ENCODE peak calls at places on chromosomes 1 and 21, in seven cellular contexts. T, R, D, O, J, K and U are unnamed samples.

GRCh38 chr1:7261490-7261889 is 476.2 kb downstream of the CAMTA1 start:
- DNase-seq in T (no peak), K (no peak), R (no peak), O (no peak), J (no peak), D (no peak), U (no peak)

GRCh38 chr1:175865041-175865766 is 121.8 kb upstream of the TNR start:
- DNase-seq in O (no peak), R (no peak), K (no peak), J (no peak), D (no peak), T (no peak), U (no peak)

GRCh38 chr1:115012006-115012405 is 17.6 kb upstream of the TSHB start:
- DNase-seq in K (no peak), O (no peak), R (no peak), J (no peak), D (no peak), T (no peak), U (no peak)

GRCh38 chr1:76298399-76298798 is 223.9 kb downstream of the ST6GALNAC3 start:
- DNase-seq in K (no peak), J (no peak), T (no peak), D (no peak), O (no peak), R (peak; percentile 34), U (no peak)

GRCh38 chr1:56335394-56335793 is 244.0 kb downstream of the PLPP3 start:
- DNase-seq in O (no peak), D (no peak), T (no peak), R (no peak), J (no peak), K (no peak), U (no peak)

GRCh38 chr1:201597551-201598230 is 58.8 kb downstream of the NAV1 start:
- DNase-seq in R (no peak), J (peak; percentile 87), D (no peak), K (peak; percentile 95), T (no peak), O (no peak), U (no peak)

GRCh38 chr1:231315887-231316286 is 21.8 kb downstream of the EXOC8 start:
- DNase-seq in K (peak; percentile 44), J (peak; percentile 17), T (no peak), D (peak; percentile 65), R (peak; percentile 56), O (no peak), U (no peak)

GRCh38 chr21:36708512-36709029 is 9.7 kb downstream of the SIM2 start:
- DNase-seq in K (peak; percentile 24), J (no peak), R (no peak), T (no peak), D (no peak), O (no peak), U (no peak)

GRCh38 chr21:25080161-25080560 is 527.1 kb downstream of the MRPL39 start:
- DNase-seq in R (no peak), K (no peak), O (no peak), J (no peak), D (no peak), T (no peak), U (no peak)

GRCh38 chr1:27257155-27257554 is 22.7 kb downstream of the WDTC1 start:
- DNase-seq in T (no peak), K (no peak), D (peak; percentile 39), R (no peak), J (no peak), O (no peak), U (no peak)

GRCh38 chr1:89922911-89923310 is 72.0 kb upstream of the ZNF326 start:
- DNase-seq in K (no peak), D (no peak), J (no peak), T (no peak), R (no peak), O (no peak), U (no peak)

GRCh38 chr1:181664543-181664942 is 181.2 kb downstream of the CACNA1E start:
- DNase-seq in K (no peak), R (no peak), T (no peak), O (no peak), J (no peak), D (no peak), U (no peak)

GRCh38 chr1:200279810-200280411 is 129.9 kb downstream of the ZNF281 start:
- DNase-seq in J (peak; percentile 66), R (peak; percentile 34), T (no peak), O (peak; percentile 8), D (peak; percentile 81), K (peak; percentile 68), U (no peak)

GRCh38 chr1:202241376-202242079 is 47.9 kb downstream of the LGR6 start:
- DNase-seq in K (peak; percentile 61), O (no peak), D (no peak), T (no peak), J (peak; percentile 1), R (no peak), U (no peak)

GRCh38 chr1:225260319-225260718 is 167.5 kb downstream of the LBR start:
- DNase-seq in O (no peak), R (no peak), T (no peak), D (no peak), K (no peak), J (no peak), U (no peak)

GRCh38 chr1:225253784-225254183 is 174.1 kb downstream of the LBR start:
- DNase-seq in K (no peak), J (no peak), D (peak; percentile 10), O (no peak), T (no peak), R (no peak), U (peak; percentile 7)

GRCh38 chr1:225254676-225255075 is 173.2 kb downstream of the LBR start:
- DNase-seq in D (no peak), J (no peak), O (no peak), K (no peak), T (no peak), R (no peak), U (no peak)

DNA sequence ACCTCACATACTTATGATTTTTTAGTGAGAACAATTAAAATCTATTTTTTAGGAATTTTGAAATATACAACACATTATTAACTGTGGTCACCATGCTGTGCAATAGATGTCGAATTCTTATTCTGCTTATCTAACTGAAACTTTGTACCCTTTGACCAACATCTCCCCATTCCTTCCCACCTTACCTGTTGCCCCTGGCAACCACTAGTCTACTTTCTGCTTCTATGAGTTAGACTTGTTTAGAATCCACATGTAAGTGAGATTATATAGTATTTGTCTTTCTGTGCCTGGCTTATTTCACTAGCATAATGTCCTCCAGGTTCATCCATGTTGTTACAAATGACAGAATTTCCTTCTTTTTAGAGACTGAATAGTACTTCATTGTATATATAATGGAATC is 168.3 kb downstream of the LBR start:
- DNase-seq in T (no peak), J (no peak), O (no peak), K (no peak), R (no peak), D (no peak), U (no peak)
- H3K4me3 ChIP-seq in T (no peak overlapping the region), J (no peak overlapping the region), O (no peak overlapping the region), K (no peak overlapping the region), R (no peak overlapping the region), D (no peak overlapping the region), U (no peak overlapping the region)

GRCh38 chr1:1677718-1678580 is 14.6 kb downstream of the SLC35E2B start:
- DNase-seq in D (no peak), K (no peak), O (no peak), J (peak; percentile 54), T (no peak), R (peak; percentile 54), U (no peak)

GRCh38 chr1:1680031-1680911 is 12.3 kb downstream of the SLC35E2B start:
- DNase-seq in T (no peak), R (no peak), K (no peak), O (no peak), J (no peak), D (no peak), U (no peak)

GRCh38 chr1:1683104-1683905 is 9.3 kb downstream of the SLC35E2B start:
- DNase-seq in K (no peak), O (no peak), R (no peak), D (no peak), T (no peak), J (no peak), U (no peak)

GRCh38 chr1:1680912-1681273 is 11.7 kb downstream of the SLC35E2B start:
- DNase-seq in K (peak; percentile 66), R (no peak), J (peak; percentile 44), D (no peak), O (no peak), T (no peak), U (no peak)

DNA sequence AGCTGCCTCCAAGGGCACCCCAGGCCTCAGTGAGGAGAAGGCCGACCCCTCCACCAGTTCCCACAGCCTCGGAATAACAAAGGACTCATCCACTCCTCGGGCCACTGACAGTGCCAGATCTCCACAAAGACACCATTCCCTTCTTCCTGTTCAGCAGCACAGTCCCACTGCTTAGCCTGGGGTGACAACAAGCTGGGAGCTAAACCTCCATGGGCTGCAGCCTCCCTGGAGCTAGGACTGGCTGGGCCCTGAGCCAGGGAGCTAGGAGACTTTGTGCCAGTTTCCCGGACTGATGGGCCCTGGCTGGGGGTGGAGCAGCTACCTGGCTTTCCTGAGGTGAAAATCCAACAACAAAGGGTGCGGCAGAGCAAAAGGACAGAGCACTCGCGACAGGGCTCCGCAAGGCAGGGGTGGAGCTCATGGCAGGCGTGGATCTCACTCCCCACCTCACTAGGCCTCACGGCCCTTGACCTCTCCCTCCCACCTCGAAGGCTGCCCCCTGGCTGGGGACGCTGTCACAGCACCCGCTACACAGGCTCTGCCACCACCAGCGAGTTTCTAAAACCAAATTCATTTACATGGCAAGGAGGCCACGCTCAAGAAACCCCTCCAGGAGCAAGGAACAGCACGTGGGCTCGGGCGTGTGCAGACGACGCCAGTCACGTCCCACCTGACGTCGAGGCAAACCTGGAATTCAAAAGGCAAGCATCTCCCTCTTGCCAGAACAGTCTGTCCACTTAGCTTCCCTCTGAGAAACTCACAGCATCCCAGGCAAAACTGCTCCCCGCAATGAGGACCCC is 13.8 kb downstream of the SLC35E2B start:
- DNase-seq in T (no peak), J (peak; percentile 90), D (no peak), K (peak; percentile 84), O (no peak), R (peak; percentile 86), U (no peak)
- TF ChIP-seq CTCF in T (peak; percentile 51), J (peak; percentile 82), D (peak; percentile 41), K (peak; percentile 33), O (peak; percentile 28), R (peak; percentile 88), U (peak; percentile 25)

GRCh38 chr1:92484171-92484471 is 2.6 kb downstream of the GFI1 start:
- DNase-seq in D (no peak), K (no peak), J (no peak), T (no peak), R (no peak), O (no peak), U (no peak)
- H3K27me3 ChIP-seq in D (peaks cover 100% of the 10 kb centered on the region), K (peaks cover 98% of the 10 kb centered on the region), J (peaks cover 100% of the 10 kb centered on the region), T (peaks cover 80% of the 10 kb centered on the region), R (no peaks in the 10 kb centered on the region), O (peaks cover 85% of the 10 kb centered on the region), U (peaks cover 73% of the 10 kb centered on the region)

GRCh38 chr1:116567790-116568667 is 2.8 kb downstream of the CD58 start:
- DNase-seq in O (no peak), T (no peak), D (no peak), J (no peak), R (peak; percentile 42), K (no peak), U (no peak)

GRCh38 chr1:116569776-116570357 is 959 bp downstream of the CD58 start:
- DNase-seq in R (no peak), D (peak; percentile 20), T (no peak), K (peak; percentile 58), O (no peak), J (peak; percentile 80), U (no peak)

GRCh38 chr1:116571215-116571919 is 541 bp upstream of the CD58 start:
- DNase-seq in O (no peak), T (no peak), J (no peak), D (no peak), K (no peak), R (no peak), U (no peak)

GRCh38 chr1:116570358-116571214 is at the start of gene CD58:
- DNase-seq in T (no peak), K (peak; percentile 91), R (peak; percentile 78), D (peak; percentile 88), O (no peak), J (peak; percentile 93), U (peak; percentile 30)

GRCh38 chr1:116568925-116569490 is 1.8 kb downstream of the CD58 start:
- DNase-seq in K (no peak), T (no peak), D (no peak), J (no peak), O (no peak), R (no peak), U (no peak)
- H3K4me3 ChIP-seq in K (no peak overlapping the region), T (no peak overlapping the region), D (no peak overlapping the region), J (no peak overlapping the region), O (no peak overlapping the region), R (peak overlapping the region; percentile 80), U (no peak overlapping the region)